ENCODE peak calls at places on chromosomes 2 and 18, in five cellular contexts. C, F, P, O and I are unnamed samples.

GRCh38 chr2:64914735-64915509 is 74.3 kb upstream of the SLC1A4 start:
- DNase-seq in C (no peak), F (peak; percentile 27), P (no peak), O (no peak), I (no peak)

GRCh38 chr2:111938392-111938791 is 40.0 kb downstream of the MERTK start:
- DNase-seq in C (no peak), F (no peak), P (no peak), O (peak; percentile 10), I (peak; percentile 31)

GRCh38 chr2:29923110-29923721 is 1.8 kb upstream of the ALK start:
- DNase-seq in C (peak; percentile 49), F (peak; percentile 87), P (no peak), O (peak; percentile 75), I (peak; percentile 74)

GRCh38 chr2:127407661-127408003 is 10.6 kb upstream of the PROC start:
- DNase-seq in C (no peak), F (no peak), P (no peak), O (no peak), I (no peak)

GRCh38 chr18:49920731-49921130 is 107.4 kb upstream of the ACAA2 start:
- DNase-seq in C (no peak), F (no peak), P (no peak), O (no peak), I (no peak)

GRCh38 chr2:220228310-220229006 is 601.0 kb downstream of the SLC4A3 start:
- DNase-seq in C (no peak), F (no peak), P (no peak), O (no peak), I (no peak)

GRCh38 chr2:172088245-172089004 is 3.1 kb downstream of the DLX1 start:
- DNase-seq in C (no peak), F (no peak), P (no peak), O (no peak), I (no peak)

GRCh38 chr18:2086439-2086838 is 484.9 kb downstream of the METTL4 start:
- DNase-seq in C (no peak), F (no peak), P (no peak), O (no peak), I (no peak)

GRCh38 chr2:215888680-215889079 is 124.7 kb downstream of the MREG start:
- DNase-seq in C (no peak), F (no peak), P (no peak), O (no peak), I (no peak)

GRCh38 chr2:115481842-115482241 is 1039.4 kb downstream of the DPP10 start:
- DNase-seq in C (no peak), F (no peak), P (no peak), O (no peak), I (no peak)

GRCh38 chr2:11123856-11124759 is 31.2 kb upstream of the SLC66A3 start:
- DNase-seq in C (no peak), F (peak; percentile 79), P (peak; percentile 46), O (peak; percentile 88), I (peak; percentile 44)